ENCODE peak calls at places on chromosome 19, in eight cellular contexts. One of them, this sample, is unnamed.

GRCh38 chr19:5515737-5516136 is 52.0 kb downstream of the TINCR start:
- DNase-seq in HS-5: no peak
- DNase-seq in iPS-NIHi11: peak
- DNase-seq in lung microvascular endothelial cell: no peak
- DNase-seq in NCI-H187: no peak
- DNase-seq in AG10803: no peak
- DNase-seq in posterior vena cava: no peak
- DNase-seq in HCEC 1CT: no peak
- DNase-seq in this sample: no peak

GRCh38 chr19:1181606-1182005 is 7.5 kb upstream of the SBNO2 start:
- DNase-seq in NCI-H187: no peak
- DNase-seq in iPS-NIHi11: peak
- DNase-seq in AG10803: no peak
- DNase-seq in HS-5: no peak
- DNase-seq in lung microvascular endothelial cell: no peak
- DNase-seq in posterior vena cava: no peak
- DNase-seq in HCEC 1CT: no peak
- DNase-seq in this sample: no peak

GRCh38 chr19:584240-585001 is 5.3 kb upstream of the HCN2 start:
- DNase-seq in lung microvascular endothelial cell: peak
- DNase-seq in posterior vena cava: no peak
- DNase-seq in iPS-NIHi11: peak
- DNase-seq in HS-5: no peak
- DNase-seq in AG10803: no peak
- DNase-seq in HCEC 1CT: no peak
- DNase-seq in NCI-H187: no peak
- DNase-seq in this sample: peak

GRCh38 chr19:3194063-3194702 is 8.5 kb downstream of the NCLN start:
- DNase-seq in HCEC 1CT: no peak
- DNase-seq in HS-5: no peak
- DNase-seq in lung microvascular endothelial cell: no peak
- DNase-seq in posterior vena cava: no peak
- DNase-seq in iPS-NIHi11: no peak
- DNase-seq in AG10803: no peak
- DNase-seq in NCI-H187: no peak
- DNase-seq in this sample: no peak

GRCh38 chr19:38049105-38049649 is 142.2 kb downstream of the SIPA1L3 start:
- DNase-seq in iPS-NIHi11: no peak
- DNase-seq in AG10803: peak
- DNase-seq in NCI-H187: no peak
- DNase-seq in lung microvascular endothelial cell: no peak
- DNase-seq in HS-5: no peak
- DNase-seq in HCEC 1CT: no peak
- DNase-seq in posterior vena cava: no peak
- DNase-seq in this sample: peak

GRCh38 chr19:55373318-55373992 is 3.2 kb upstream of the TMEM190 start:
- DNase-seq in lung microvascular endothelial cell: no peak
- DNase-seq in HS-5: no peak
- DNase-seq in NCI-H187: no peak
- DNase-seq in iPS-NIHi11: no peak
- DNase-seq in HCEC 1CT: no peak
- DNase-seq in posterior vena cava: no peak
- DNase-seq in AG10803: no peak
- DNase-seq in this sample: no peak

GRCh38 chr19:18284710-18285430 is 3.4 kb upstream of the JUND start:
- DNase-seq in posterior vena cava: no peak
- DNase-seq in iPS-NIHi11: no peak
- DNase-seq in HCEC 1CT: no peak
- DNase-seq in lung microvascular endothelial cell: no peak
- DNase-seq in NCI-H187: no peak
- DNase-seq in HS-5: no peak
- DNase-seq in AG10803: no peak
- DNase-seq in this sample: no peak

GRCh38 chr19:4518345-4519171 is at the start of gene PLIN4:
- DNase-seq in HS-5: no peak
- DNase-seq in NCI-H187: no peak
- DNase-seq in lung microvascular endothelial cell: peak
- DNase-seq in AG10803: peak
- DNase-seq in HCEC 1CT: peak
- DNase-seq in iPS-NIHi11: peak
- DNase-seq in posterior vena cava: no peak
- DNase-seq in this sample: no peak

GRCh38 chr19:5891938-5892771 is 11.4 kb downstream of the NDUFA11 start:
- DNase-seq in HCEC 1CT: no peak
- DNase-seq in HS-5: no peak
- DNase-seq in NCI-H187: no peak
- DNase-seq in iPS-NIHi11: peak
- DNase-seq in lung microvascular endothelial cell: peak
- DNase-seq in AG10803: peak
- DNase-seq in posterior vena cava: no peak
- DNase-seq in this sample: no peak

GRCh38 chr19:47414469-47414868 is 4.9 kb downstream of the MEIS3 start:
- DNase-seq in posterior vena cava: no peak
- DNase-seq in iPS-NIHi11: peak
- DNase-seq in HS-5: no peak
- DNase-seq in HCEC 1CT: no peak
- DNase-seq in NCI-H187: no peak
- DNase-seq in AG10803: no peak
- DNase-seq in lung microvascular endothelial cell: peak
- DNase-seq in this sample: no peak

GRCh38 chr19:33774751-33775150 is 21.9 kb upstream of the KCTD15 start:
- DNase-seq in HS-5: no peak
- DNase-seq in AG10803: no peak
- DNase-seq in lung microvascular endothelial cell: no peak
- DNase-seq in HCEC 1CT: no peak
- DNase-seq in posterior vena cava: no peak
- DNase-seq in iPS-NIHi11: peak
- DNase-seq in NCI-H187: no peak
- DNase-seq in this sample: no peak

GRCh38 chr19:28727133-28727834 is 485.7 kb downstream of the UQCRFS1 start:
- DNase-seq in lung microvascular endothelial cell: peak
- DNase-seq in NCI-H187: no peak
- DNase-seq in HS-5: no peak
- DNase-seq in AG10803: no peak
- DNase-seq in HCEC 1CT: no peak
- DNase-seq in posterior vena cava: no peak
- DNase-seq in iPS-NIHi11: peak
- DNase-seq in this sample: peak

GRCh38 chr19:6070179-6071102 is 39.9 kb downstream of the RFX2 start:
- DNase-seq in AG10803: no peak
- DNase-seq in HCEC 1CT: no peak
- DNase-seq in posterior vena cava: peak
- DNase-seq in HS-5: no peak
- DNase-seq in lung microvascular endothelial cell: no peak
- DNase-seq in NCI-H187: no peak
- DNase-seq in iPS-NIHi11: no peak
- DNase-seq in this sample: no peak

GRCh38 chr19:6018786-6019185 is 40.8 kb upstream of the RANBP3 start:
- DNase-seq in iPS-NIHi11: peak
- DNase-seq in HS-5: no peak
- DNase-seq in HCEC 1CT: no peak
- DNase-seq in AG10803: no peak
- DNase-seq in posterior vena cava: peak
- DNase-seq in NCI-H187: no peak
- DNase-seq in lung microvascular endothelial cell: peak
- DNase-seq in this sample: no peak

GRCh38 chr19:1226227-1226518 is 11.6 kb downstream of the CBARP start:
- DNase-seq in HS-5: no peak
- DNase-seq in AG10803: no peak
- DNase-seq in lung microvascular endothelial cell: no peak
- DNase-seq in iPS-NIHi11: no peak
- DNase-seq in NCI-H187: no peak
- DNase-seq in HCEC 1CT: no peak
- DNase-seq in posterior vena cava: no peak
- DNase-seq in this sample: no peak

GRCh38 chr19:45306522-45307027 is 16.1 kb downstream of the CKM start:
- DNase-seq in NCI-H187: no peak
- DNase-seq in HCEC 1CT: no peak
- DNase-seq in HS-5: no peak
- DNase-seq in posterior vena cava: no peak
- DNase-seq in iPS-NIHi11: peak
- DNase-seq in lung microvascular endothelial cell: no peak
- DNase-seq in AG10803: no peak
- DNase-seq in this sample: no peak

GRCh38 chr19:18044825-18045304 is 36.9 kb downstream of the ARRDC2 start:
- DNase-seq in HS-5: no peak
- DNase-seq in iPS-NIHi11: peak
- DNase-seq in NCI-H187: no peak
- DNase-seq in AG10803: peak
- DNase-seq in HCEC 1CT: peak
- DNase-seq in lung microvascular endothelial cell: peak
- DNase-seq in posterior vena cava: peak
- DNase-seq in this sample: peak

GRCh38 chr19:49660338-49660961 is 5.2 kb downstream of the IRF3 start:
- DNase-seq in iPS-NIHi11: peak
- DNase-seq in AG10803: no peak
- DNase-seq in NCI-H187: no peak
- DNase-seq in lung microvascular endothelial cell: no peak
- DNase-seq in HS-5: no peak
- DNase-seq in posterior vena cava: no peak
- DNase-seq in HCEC 1CT: no peak
- DNase-seq in this sample: no peak

GRCh38 chr19:7748756-7749155 is 1.4 kb upstream of the CD209 start:
- DNase-seq in lung microvascular endothelial cell: peak
- DNase-seq in HS-5: no peak
- DNase-seq in AG10803: no peak
- DNase-seq in HCEC 1CT: peak
- DNase-seq in NCI-H187: no peak
- DNase-seq in iPS-NIHi11: peak
- DNase-seq in posterior vena cava: peak
- DNase-seq in this sample: no peak

GRCh38 chr19:6272913-6273600 is 6.7 kb downstream of the MLLT1 start:
- DNase-seq in HCEC 1CT: no peak
- DNase-seq in posterior vena cava: no peak
- DNase-seq in NCI-H187: no peak
- DNase-seq in HS-5: no peak
- DNase-seq in AG10803: no peak
- DNase-seq in iPS-NIHi11: peak
- DNase-seq in lung microvascular endothelial cell: no peak
- DNase-seq in this sample: no peak

GRCh38 chr19:38707512-38708114 is 36.7 kb downstream of the CAPN12 start:
- DNase-seq in iPS-NIHi11: no peak
- DNase-seq in AG10803: no peak
- DNase-seq in HCEC 1CT: no peak
- DNase-seq in posterior vena cava: no peak
- DNase-seq in HS-5: no peak
- DNase-seq in NCI-H187: no peak
- DNase-seq in lung microvascular endothelial cell: peak
- DNase-seq in this sample: no peak

GRCh38 chr19:46499692-46500091 is 4.0 kb upstream of the PNMA8B start:
- DNase-seq in AG10803: no peak
- DNase-seq in HS-5: no peak
- DNase-seq in HCEC 1CT: no peak
- DNase-seq in posterior vena cava: no peak
- DNase-seq in NCI-H187: no peak
- DNase-seq in lung microvascular endothelial cell: no peak
- DNase-seq in iPS-NIHi11: no peak
- DNase-seq in this sample: no peak

GRCh38 chr19:44662686-44663085 is 8.6 kb upstream of the CEACAM19 start:
- DNase-seq in iPS-NIHi11: no peak
- DNase-seq in HCEC 1CT: no peak
- DNase-seq in lung microvascular endothelial cell: no peak
- DNase-seq in NCI-H187: no peak
- DNase-seq in posterior vena cava: no peak
- DNase-seq in AG10803: peak
- DNase-seq in HS-5: no peak
- DNase-seq in this sample: no peak

GRCh38 chr19:15871570-15871969 is 26.3 kb downstream of the CYP4F2 start:
- DNase-seq in HCEC 1CT: no peak
- DNase-seq in iPS-NIHi11: no peak
- DNase-seq in posterior vena cava: no peak
- DNase-seq in lung microvascular endothelial cell: no peak
- DNase-seq in AG10803: no peak
- DNase-seq in HS-5: no peak
- DNase-seq in NCI-H187: no peak
- DNase-seq in this sample: peak

GRCh38 chr19:19040417-19040816 is 7.0 kb downstream of the ARMC6 start:
- DNase-seq in HS-5: no peak
- DNase-seq in NCI-H187: no peak
- DNase-seq in HCEC 1CT: peak
- DNase-seq in AG10803: peak
- DNase-seq in posterior vena cava: peak
- DNase-seq in lung microvascular endothelial cell: peak
- DNase-seq in iPS-NIHi11: no peak
- DNase-seq in this sample: no peak

GRCh38 chr19:40801449-40802299 is 2.7 kb downstream of the EGLN2 start:
- DNase-seq in HS-5: no peak
- DNase-seq in iPS-NIHi11: no peak
- DNase-seq in NCI-H187: no peak
- DNase-seq in HCEC 1CT: no peak
- DNase-seq in AG10803: no peak
- DNase-seq in posterior vena cava: no peak
- DNase-seq in lung microvascular endothelial cell: no peak
- DNase-seq in this sample: no peak

GRCh38 chr19:6476896-6477431 is 4.6 kb downstream of the DENND1C start:
- DNase-seq in AG10803: no peak
- DNase-seq in HCEC 1CT: no peak
- DNase-seq in NCI-H187: no peak
- DNase-seq in HS-5: no peak
- DNase-seq in iPS-NIHi11: no peak
- DNase-seq in posterior vena cava: no peak
- DNase-seq in lung microvascular endothelial cell: no peak
- DNase-seq in this sample: no peak

GRCh38 chr19:43934055-43934984 is 762 bp downstream of the ZNF45 start:
- DNase-seq in iPS-NIHi11: peak
- DNase-seq in HCEC 1CT: peak
- DNase-seq in NCI-H187: no peak
- DNase-seq in HS-5: no peak
- DNase-seq in AG10803: peak
- DNase-seq in lung microvascular endothelial cell: peak
- DNase-seq in posterior vena cava: no peak
- DNase-seq in this sample: no peak

GRCh38 chr19:18800636-18801035 is 9.5 kb upstream of the COMP start:
- DNase-seq in lung microvascular endothelial cell: no peak
- DNase-seq in posterior vena cava: no peak
- DNase-seq in HS-5: no peak
- DNase-seq in iPS-NIHi11: peak
- DNase-seq in HCEC 1CT: no peak
- DNase-seq in AG10803: no peak
- DNase-seq in NCI-H187: no peak
- DNase-seq in this sample: no peak

GRCh38 chr19:19661675-19662251 is 1.7 kb downstream of the ATP13A1 start:
- DNase-seq in posterior vena cava: peak
- DNase-seq in NCI-H187: no peak
- DNase-seq in lung microvascular endothelial cell: no peak
- DNase-seq in HS-5: no peak
- DNase-seq in HCEC 1CT: no peak
- DNase-seq in iPS-NIHi11: no peak
- DNase-seq in AG10803: no peak
- DNase-seq in this sample: peak

GRCh38 chr19:48959341-48960239 is 4.9 kb downstream of the BAX start:
- DNase-seq in lung microvascular endothelial cell: no peak
- DNase-seq in HS-5: no peak
- DNase-seq in NCI-H187: no peak
- DNase-seq in HCEC 1CT: no peak
- DNase-seq in AG10803: no peak
- DNase-seq in iPS-NIHi11: no peak
- DNase-seq in posterior vena cava: no peak
- DNase-seq in this sample: no peak

GRCh38 chr19:18046066-18046718 is 38.2 kb downstream of the ARRDC2 start:
- DNase-seq in HS-5: peak
- DNase-seq in NCI-H187: no peak
- DNase-seq in lung microvascular endothelial cell: peak
- DNase-seq in HCEC 1CT: peak
- DNase-seq in AG10803: peak
- DNase-seq in iPS-NIHi11: no peak
- DNase-seq in posterior vena cava: no peak
- DNase-seq in this sample: no peak

GRCh38 chr19:29974701-29975100 is 32.7 kb downstream of the URI1 start:
- DNase-seq in HS-5: no peak
- DNase-seq in AG10803: no peak
- DNase-seq in lung microvascular endothelial cell: no peak
- DNase-seq in NCI-H187: no peak
- DNase-seq in HCEC 1CT: no peak
- DNase-seq in posterior vena cava: no peak
- DNase-seq in iPS-NIHi11: no peak
- DNase-seq in this sample: no peak